ENCODE peak calls at places on chromosomes 1 and 21, in nine cellular contexts. Y is central memory CD4-positive, alpha-beta T cell; S is ELR; Z is NCI-H187; P is activated CD4-positive, alpha-beta T cell treated with anti-CD3 and anti-CD28 coated beads, Interleukin-2, amount 50 U/mL, for 24 hours; N is HEK293T; O is activated naive CD8-positive, alpha-beta T cell treated with anti-CD3 and anti-CD28 coated beads for 36 hours; Q is stimulated activated CD8-positive, alpha-beta memory T cell treated with anti-CD3 and anti-CD28 coated beads, Interleukin-7, amount 100 ng/mL, for 24 hours; J is mucosa of gallbladder. M is an unnamed sample.

GRCh38 chr1:6466023-6466422 is at the start of gene TNFRSF25:
- DNase-seq in Y (peak; percentile 73), O (peak; percentile 75), P (no peak), J (no peak), Q (no peak), Z (no peak), N (no peak), S (no peak), M (no peak)

GRCh38 chr1:233614173-233614742 is 352 bp downstream of the KCNK1 start:
- DNase-seq in Z (no peak), P (no peak), Q (no peak), N (peak; percentile 61), S (peak; percentile 2), O (no peak), J (peak; percentile 16), Y (no peak), M (peak; percentile 36)

GRCh38 chr21:36852293-36852692 is 114.2 kb downstream of the HLCS start:
- DNase-seq in Q (no peak), Y (no peak), P (no peak), J (no peak), N (no peak), Z (no peak), S (no peak), O (no peak), M (no peak)

GRCh38 chr1:53047737-53048344 is 14.2 kb upstream of the PODN start:
- DNase-seq in S (peak; percentile 80), P (no peak), Z (no peak), O (no peak), N (no peak), Q (no peak), J (no peak), Y (no peak), M (peak; percentile 53)

GRCh38 chr1:4653796-4654715 is at the start of gene AJAP1:
- DNase-seq in J (no peak), N (no peak), P (no peak), Q (no peak), Y (no peak), O (peak; percentile 13), Z (no peak), S (no peak), M (no peak)

GRCh38 chr1:37464443-37464842 is 9.9 kb upstream of the ZC3H12A start:
- DNase-seq in Y (no peak), S (no peak), O (no peak), P (no peak), N (no peak), J (no peak), Q (no peak), Z (no peak), M (no peak)

GRCh38 chr1:118931876-118932275 is 56.3 kb downstream of the TBX15 start:
- DNase-seq in S (no peak), O (no peak), Y (no peak), J (no peak), Z (no peak), N (no peak), P (no peak), Q (no peak), M (no peak)

GRCh38 chr21:40976198-40977114 is 129.5 kb upstream of the DSCAM start:
- DNase-seq in O (no peak), P (no peak), J (no peak), Z (no peak), N (no peak), Q (no peak), S (no peak), Y (no peak), M (no peak)

GRCh38 chr1:214506972-214507431 is 44.4 kb downstream of the PTPN14 start:
- DNase-seq in Y (no peak), J (peak; percentile 77), Q (no peak), N (no peak), P (no peak), S (peak; percentile 25), Z (no peak), O (no peak), M (no peak)

GRCh38 chr1:44829506-44830384 is 13.3 kb downstream of the PTCH2 start:
- DNase-seq in J (no peak), Y (no peak), N (no peak), Q (no peak), P (no peak), Z (no peak), S (no peak), O (no peak), M (no peak)

GRCh38 chr1:36359911-36360310 is 25.8 kb downstream of the STK40 start:
- DNase-seq in Y (peak; percentile 46), Z (no peak), Q (no peak), N (no peak), O (no peak), S (peak; percentile 52), J (peak; percentile 27), P (peak; percentile 17), M (no peak)

GRCh38 chr1:39076127-39076798 is 50.1 kb downstream of the NDUFS5 start:
- DNase-seq in N (no peak), Q (no peak), J (peak; percentile 63), P (no peak), Z (no peak), Y (no peak), O (no peak), S (peak; percentile 74), M (no peak)

GRCh38 chr21:42537106-42537742 is 23.6 kb downstream of the SLC37A1 start:
- DNase-seq in S (peak; percentile 14), J (no peak), Y (no peak), P (no peak), Z (no peak), O (no peak), Q (no peak), N (no peak), M (no peak)

GRCh38 chr1:50893466-50893865 is 66.6 kb downstream of the FAF1 start:
- DNase-seq in S (no peak), Q (no peak), O (no peak), N (no peak), P (no peak), Z (no peak), Y (no peak), J (no peak), M (no peak)

GRCh38 chr1:47179988-47180563 is 9.8 kb downstream of the PDZK1IP1 start:
- DNase-seq in S (no peak), O (no peak), J (no peak), Q (no peak), Y (no peak), P (no peak), N (no peak), Z (no peak), M (no peak)

GRCh38 chr1:1222575-1223225 is 8.7 kb upstream of the TNFRSF4 start:
- DNase-seq in S (no peak), O (no peak), N (no peak), P (no peak), Y (no peak), J (no peak), Z (no peak), Q (no peak), M (no peak)

GRCh38 chr1:2049517-2050481 is at the start of gene PRKCZ:
- DNase-seq in J (peak; percentile 92), S (peak; percentile 32), P (peak; percentile 87), Z (peak; percentile 92), Y (peak; percentile 93), Q (peak; percentile 78), O (peak; percentile 97), N (peak; percentile 96), M (no peak)

GRCh38 chr21:46146856-46147255 is 8.5 kb downstream of the FTCD start:
- DNase-seq in O (no peak), Q (no peak), Y (no peak), J (no peak), N (no peak), Z (no peak), S (no peak), P (no peak), M (no peak)

GRCh38 chr1:63848764-63849548 is 75.1 kb downstream of the ROR1 start:
- DNase-seq in P (no peak), O (no peak), Z (no peak), N (no peak), S (no peak), J (no peak), Y (no peak), Q (no peak), M (no peak)

GRCh38 chr1:215543191-215543606 is 23.9 kb upstream of the KCTD3 start:
- DNase-seq in Z (no peak), Y (no peak), S (peak; percentile 77), P (no peak), J (peak; percentile 68), Q (no peak), N (no peak), O (no peak), M (no peak)

GRCh38 chr1:245549981-245550701 is 395.4 kb downstream of the KIF26B start:
- DNase-seq in Y (no peak), J (no peak), Q (no peak), O (no peak), N (no peak), P (no peak), S (no peak), Z (no peak), M (no peak)

GRCh38 chr1:39142394-39143060 is 62.0 kb upstream of the MACF1 start:
- DNase-seq in Y (no peak), S (no peak), J (peak; percentile 73), N (no peak), Q (no peak), O (no peak), P (no peak), Z (no peak), M (peak; percentile 100)

GRCh38 chr1:111219466-111220286 is 7.8 kb upstream of the CHI3L2 start:
- DNase-seq in N (no peak), Y (no peak), O (peak; percentile 56), J (no peak), P (peak; percentile 69), Z (no peak), Q (no peak), S (no peak), M (no peak)

GRCh38 chr21:45438391-45439145 is 33.6 kb downstream of the COL18A1 start:
- DNase-seq in Y (no peak), O (no peak), Z (no peak), N (no peak), S (peak; percentile 18), P (no peak), J (no peak), Q (no peak), M (no peak)

GRCh38 chr1:102640312-102640711 is 468.0 kb downstream of the COL11A1 start:
- DNase-seq in S (no peak), J (no peak), Y (no peak), O (no peak), Z (no peak), P (no peak), Q (no peak), N (no peak), M (no peak)

GRCh38 chr21:45436371-45437040 is 31.5 kb downstream of the COL18A1 start:
- DNase-seq in Y (no peak), N (no peak), Z (no peak), O (no peak), S (no peak), P (no peak), J (no peak), Q (no peak), M (no peak)

GRCh38 chr1:24951337-24951736 is 21.3 kb upstream of the RUNX3 start:
- DNase-seq in S (no peak), Q (no peak), Y (no peak), O (no peak), J (no peak), P (no peak), Z (no peak), N (no peak), M (no peak)

GRCh38 chr1:39926820-39927219 is 25.1 kb upstream of the MYCL start:
- DNase-seq in P (no peak), Q (no peak), Z (no peak), N (no peak), O (no peak), Y (no peak), S (no peak), J (peak; percentile 58), M (peak; percentile 93)

GRCh38 chr1:3222042-3222692 is 153.2 kb downstream of the PRDM16 start:
- DNase-seq in N (no peak), O (no peak), Z (no peak), Q (no peak), P (no peak), Y (no peak), J (peak; percentile 58), S (no peak), M (no peak)

GRCh38 chr1:246971322-246971721 is 36.5 kb downstream of the ZNF695 start:
- DNase-seq in N (no peak), S (peak; percentile 42), P (peak; percentile 21), O (peak; percentile 47), J (peak; percentile 24), Y (peak; percentile 8), Q (peak; percentile 8), Z (peak; percentile 18), M (peak; percentile 37)

GRCh38 chr21:29827647-29828046 is 112.1 kb downstream of the GRIK1 start:
- DNase-seq in O (no peak), Q (no peak), Z (no peak), P (no peak), N (no peak), Y (no peak), S (no peak), J (no peak), M (no peak)

M was measured in NCI-H2107.